ENCODE peak calls at places on chromosomes 3 and 15, in five cellular contexts. One of them, this sample, is unnamed.

GRCh38 chr15:61169904-61170695 is 59.0 kb downstream of the RORA start:
- DNase-seq in stimulated activated effector memory CD8-positive, alpha-beta T cell treated with anti-CD3 and anti-CD28 coated beads, Interleukin-12 subunit alpha, Interleukin-12 subunit beta, amount 100 ng/mL, for 72 hours: no peak
- DNase-seq in astrocyte of the cerebellum: no peak
- DNase-seq in EL: no peak
- DNase-seq in right cardiac atrium: no peak
- DNase-seq in this sample: no peak

GRCh38 chr15:41860049-41860828 is 21.6 kb downstream of the PLA2G4B start:
- DNase-seq in stimulated activated effector memory CD8-positive, alpha-beta T cell treated with anti-CD3 and anti-CD28 coated beads, Interleukin-12 subunit alpha, Interleukin-12 subunit beta, amount 100 ng/mL, for 72 hours: no peak
- DNase-seq in astrocyte of the cerebellum: no peak
- DNase-seq in EL: no peak
- DNase-seq in right cardiac atrium: no peak
- DNase-seq in this sample: no peak

GRCh38 chr3:38519651-38520050 is 23.5 kb downstream of the EXOG start:
- DNase-seq in stimulated activated effector memory CD8-positive, alpha-beta T cell treated with anti-CD3 and anti-CD28 coated beads, Interleukin-12 subunit alpha, Interleukin-12 subunit beta, amount 100 ng/mL, for 72 hours: no peak
- DNase-seq in astrocyte of the cerebellum: no peak
- DNase-seq in EL: no peak
- DNase-seq in right cardiac atrium: no peak
- DNase-seq in this sample: no peak

GRCh38 chr3:87771338-87772059 is 287.3 kb downstream of the CGGBP1 start:
- DNase-seq in stimulated activated effector memory CD8-positive, alpha-beta T cell treated with anti-CD3 and anti-CD28 coated beads, Interleukin-12 subunit alpha, Interleukin-12 subunit beta, amount 100 ng/mL, for 72 hours: no peak
- DNase-seq in astrocyte of the cerebellum: no peak
- DNase-seq in EL: peak
- DNase-seq in right cardiac atrium: no peak
- DNase-seq in this sample: peak

GRCh38 chr3:24683090-24683489 is 188.4 kb upstream of the THRB start:
- DNase-seq in stimulated activated effector memory CD8-positive, alpha-beta T cell treated with anti-CD3 and anti-CD28 coated beads, Interleukin-12 subunit alpha, Interleukin-12 subunit beta, amount 100 ng/mL, for 72 hours: no peak
- DNase-seq in astrocyte of the cerebellum: no peak
- DNase-seq in EL: peak
- DNase-seq in right cardiac atrium: no peak
- DNase-seq in this sample: no peak

GRCh38 chr15:60912984-60913697 is 316.0 kb downstream of the RORA start:
- DNase-seq in stimulated activated effector memory CD8-positive, alpha-beta T cell treated with anti-CD3 and anti-CD28 coated beads, Interleukin-12 subunit alpha, Interleukin-12 subunit beta, amount 100 ng/mL, for 72 hours: no peak
- DNase-seq in astrocyte of the cerebellum: no peak
- DNase-seq in EL: no peak
- DNase-seq in right cardiac atrium: no peak
- DNase-seq in this sample: no peak

GRCh38 chr3:126683506-126683905 is 20.5 kb upstream of the CHCHD6 start:
- DNase-seq in stimulated activated effector memory CD8-positive, alpha-beta T cell treated with anti-CD3 and anti-CD28 coated beads, Interleukin-12 subunit alpha, Interleukin-12 subunit beta, amount 100 ng/mL, for 72 hours: no peak
- DNase-seq in astrocyte of the cerebellum: no peak
- DNase-seq in EL: no peak
- DNase-seq in right cardiac atrium: no peak
- DNase-seq in this sample: no peak

GRCh38 chr15:70385711-70386110 is 288.0 kb upstream of the TLE3 start:
- DNase-seq in stimulated activated effector memory CD8-positive, alpha-beta T cell treated with anti-CD3 and anti-CD28 coated beads, Interleukin-12 subunit alpha, Interleukin-12 subunit beta, amount 100 ng/mL, for 72 hours: no peak
- DNase-seq in astrocyte of the cerebellum: no peak
- DNase-seq in EL: no peak
- DNase-seq in right cardiac atrium: no peak
- DNase-seq in this sample: no peak

GRCh38 chr3:126149960-126150515 is 30.3 kb downstream of the ALDH1L1 start:
- DNase-seq in stimulated activated effector memory CD8-positive, alpha-beta T cell treated with anti-CD3 and anti-CD28 coated beads, Interleukin-12 subunit alpha, Interleukin-12 subunit beta, amount 100 ng/mL, for 72 hours: peak
- DNase-seq in astrocyte of the cerebellum: no peak
- DNase-seq in EL: no peak
- DNase-seq in right cardiac atrium: no peak
- DNase-seq in this sample: no peak

GRCh38 chr3:70526966-70527515 is 214.6 kb upstream of the MDFIC2 start:
- DNase-seq in stimulated activated effector memory CD8-positive, alpha-beta T cell treated with anti-CD3 and anti-CD28 coated beads, Interleukin-12 subunit alpha, Interleukin-12 subunit beta, amount 100 ng/mL, for 72 hours: no peak
- DNase-seq in astrocyte of the cerebellum: no peak
- DNase-seq in EL: no peak
- DNase-seq in right cardiac atrium: no peak
- DNase-seq in this sample: no peak

GRCh38 chr3:172553526-172554252 is 30.5 kb upstream of the TNFSF10 start:
- DNase-seq in stimulated activated effector memory CD8-positive, alpha-beta T cell treated with anti-CD3 and anti-CD28 coated beads, Interleukin-12 subunit alpha, Interleukin-12 subunit beta, amount 100 ng/mL, for 72 hours: no peak
- DNase-seq in astrocyte of the cerebellum: no peak
- DNase-seq in EL: no peak
- DNase-seq in right cardiac atrium: no peak
- DNase-seq in this sample: no peak

GRCh38 chr15:47185222-47185800 is 532.0 kb upstream of the SEMA6D start:
- DNase-seq in stimulated activated effector memory CD8-positive, alpha-beta T cell treated with anti-CD3 and anti-CD28 coated beads, Interleukin-12 subunit alpha, Interleukin-12 subunit beta, amount 100 ng/mL, for 72 hours: no peak
- DNase-seq in astrocyte of the cerebellum: no peak
- DNase-seq in EL: no peak
- DNase-seq in right cardiac atrium: no peak
- DNase-seq in this sample: no peak

GRCh38 chr3:191051037-191051436 is 148.0 kb upstream of the OSTN start:
- DNase-seq in stimulated activated effector memory CD8-positive, alpha-beta T cell treated with anti-CD3 and anti-CD28 coated beads, Interleukin-12 subunit alpha, Interleukin-12 subunit beta, amount 100 ng/mL, for 72 hours: no peak
- DNase-seq in astrocyte of the cerebellum: peak
- DNase-seq in EL: peak
- DNase-seq in right cardiac atrium: no peak
- DNase-seq in this sample: no peak

This sample was measured in Right ventricle myocardium inferior.